ENCODE peak calls at places on chromosomes 1 and 21, in ten cellular contexts. D is transverse colon; V is CD8-positive, alpha-beta T cell; R is tibial nerve; J is left kidney; M is IMR-90; H is CD4-positive, alpha-beta T cell; P is EL; A is stimulated activated CD8-positive, alpha-beta memory T cell treated with anti-CD3 and anti-CD28 coated beads, Interleukin-12 subunit alpha, Interleukin-12 subunit beta, amount 100 ng/mL, for 1 hour; E is NB4. B is an unnamed sample.

GRCh38 chr1:241525026-241525425 is 5.5 kb upstream of the FH start:
- DNase-seq in D (no peak), V (no peak), R (no peak), J (no peak), M (no peak), H (no peak), P (no peak), A (no peak), E (no peak), B (no peak)

GRCh38 chr1:99644302-99645004 is 1.5 kb upstream of the PALMD start:
- DNase-seq in D (no peak), V (no peak), R (no peak), J (no peak), M (no peak), H (no peak), P (no peak), A (no peak), E (no peak), B (no peak)

GRCh38 chr1:245773344-245773743 is 618.6 kb downstream of the KIF26B start:
- DNase-seq in D (no peak), V (no peak), R (no peak), J (no peak), M (no peak), H (no peak), P (no peak), A (no peak), E (no peak), B (no peak)

GRCh38 chr1:156807627-156808026 is 9.0 kb downstream of the SH2D2A start:
- DNase-seq in D (no peak), V (no peak), R (no peak), J (no peak), M (no peak), H (no peak), P (no peak), A (no peak), E (peak), B (no peak)

GRCh38 chr1:169072945-169073725 is 33.4 kb upstream of the ATP1B1 start:
- DNase-seq in D (peak), V (no peak), R (no peak), J (no peak), M (no peak), H (no peak), P (no peak), A (no peak), E (no peak), B (no peak)

GRCh38 chr21:28675265-28676041 is 317.2 kb downstream of the LTN1 start:
- DNase-seq in D (no peak), V (no peak), R (no peak), J (no peak), M (no peak), H (no peak), P (peak), A (no peak), E (no peak), B (no peak)

GRCh38 chr1:37449936-37450335 is 24.4 kb upstream of the ZC3H12A start:
- DNase-seq in D (no peak), V (no peak), R (no peak), J (no peak), M (no peak), H (no peak), P (no peak), A (no peak), E (peak), B (no peak)

GRCh38 chr1:7302873-7303272 is 468.2 kb upstream of the VAMP3 start:
- DNase-seq in D (no peak), V (no peak), R (no peak), J (peak), M (no peak), H (no peak), P (no peak), A (no peak), E (no peak), B (no peak)

GRCh38 chr1:60878323-60878722 is 204.0 kb upstream of the NFIA start:
- DNase-seq in D (no peak), V (no peak), R (no peak), J (no peak), M (no peak), H (no peak), P (no peak), A (no peak), E (no peak), B (no peak)

GRCh38 chr1:184465489-184466146 is 78.8 kb downstream of the C1orf21 start:
- DNase-seq in D (no peak), V (peak), R (no peak), J (peak), M (no peak), H (no peak), P (peak), A (no peak), E (no peak), B (no peak)

GRCh38 chr1:208209286-208209685 is 34.9 kb downstream of the PLXNA2 start:
- DNase-seq in D (no peak), V (no peak), R (no peak), J (no peak), M (no peak), H (no peak), P (no peak), A (no peak), E (no peak), B (no peak)

GRCh38 chr1:58823481-58824010 is 39.7 kb upstream of the JUN start:
- DNase-seq in D (no peak), V (no peak), R (no peak), J (no peak), M (peak), H (no peak), P (peak), A (no peak), E (no peak), B (no peak)

GRCh38 chr1:119799599-119800177 is 11.6 kb downstream of the REG4 start:
- DNase-seq in D (no peak), V (no peak), R (no peak), J (no peak), M (no peak), H (no peak), P (no peak), A (peak), E (no peak), B (no peak)

GRCh38 chr1:71276466-71276865 is 195.6 kb upstream of the ZRANB2 start:
- DNase-seq in D (no peak), V (no peak), R (no peak), J (no peak), M (peak), H (no peak), P (no peak), A (no peak), E (no peak), B (no peak)

GRCh38 chr1:212482352-212483153 is 49.8 kb downstream of the NENF start:
- DNase-seq in D (peak), V (no peak), R (no peak), J (no peak), M (peak), H (no peak), P (peak), A (no peak), E (no peak), B (no peak)

GRCh38 chr1:67431869-67432578 is 1.8 kb upstream of the SERBP1 start:
- DNase-seq in D (no peak), V (no peak), R (no peak), J (peak), M (no peak), H (no peak), P (no peak), A (no peak), E (peak), B (no peak)

GRCh38 chr1:224911217-224911616 is 18.3 kb upstream of the DNAH14 start:
- DNase-seq in D (no peak), V (no peak), R (no peak), J (no peak), M (no peak), H (no peak), P (no peak), A (no peak), E (no peak), B (no peak)

GRCh38 chr21:37407719-37408455 is 41.3 kb downstream of the DYRK1A start:
- DNase-seq in D (no peak), V (no peak), R (no peak), J (no peak), M (peak), H (no peak), P (peak), A (no peak), E (no peak), B (no peak)

GRCh38 chr1:109789771-109790170 is 26.0 kb upstream of the EPS8L3 start:
- DNase-seq in D (peak), V (no peak), R (no peak), J (no peak), M (no peak), H (no peak), P (no peak), A (no peak), E (no peak), B (peak)

GRCh38 chr1:167305705-167306277 is 85.1 kb downstream of the POU2F1 start:
- DNase-seq in D (peak), V (no peak), R (no peak), J (no peak), M (no peak), H (no peak), P (no peak), A (no peak), E (no peak), B (no peak)

GRCh38 chr1:24558902-24559791 is 3.3 kb downstream of the NCMAP start:
- DNase-seq in D (peak), V (no peak), R (peak), J (peak), M (peak), H (no peak), P (peak), A (no peak), E (peak), B (no peak)

GRCh38 chr1:53545663-53546408 is 86.6 kb downstream of the DMRTB1 start:
- DNase-seq in D (peak), V (no peak), R (no peak), J (peak), M (peak), H (no peak), P (no peak), A (no peak), E (no peak), B (peak)

GRCh38 chr1:232891116-232891515 is 59.3 kb upstream of the NTPCR start:
- DNase-seq in D (no peak), V (no peak), R (no peak), J (no peak), M (peak), H (no peak), P (peak), A (no peak), E (peak), B (no peak)

GRCh38 chr21:21101911-21102310 is 103.7 kb downstream of the NCAM2 start:
- DNase-seq in D (no peak), V (no peak), R (no peak), J (peak), M (peak), H (no peak), P (peak), A (no peak), E (peak), B (no peak)

GRCh38 chr1:88646852-88647645 is 37.0 kb upstream of the PKN2 start:
- DNase-seq in D (no peak), V (no peak), R (no peak), J (no peak), M (no peak), H (no peak), P (no peak), A (no peak), E (peak), B (no peak)

GRCh38 chr1:204599098-204599497 is 82.9 kb downstream of the MDM4 start:
- DNase-seq in D (no peak), V (no peak), R (no peak), J (no peak), M (no peak), H (no peak), P (no peak), A (no peak), E (no peak), B (no peak)

GRCh38 chr1:39964552-39964951 is 9.6 kb downstream of the MFSD2A start:
- DNase-seq in D (no peak), V (no peak), R (no peak), J (no peak), M (no peak), H (no peak), P (no peak), A (no peak), E (no peak), B (no peak)